ENCODE peak calls at places on chromosomes 6 and 20, in five cellular contexts. H, N, M, E and T are unnamed samples.
A peak's percentile ranks its signal among the peaks of the same experiment; 100 is the strongest.

GRCh38 chr20:2101057-2101934 is at the start of gene STK35:
- DNase-seq in H (peak; percentile 70), N (no peak), M (peak; percentile 13), E (no peak), T (peak; percentile 76)

GRCh38 chr20:38201356-38201755 is 36.3 kb upstream of the TGM2 start:
- DNase-seq in H (no peak), N (no peak), M (no peak), E (no peak), T (no peak)

GRCh38 chr6:167501831-167502385 is 177.0 kb downstream of the TTLL2 start:
- DNase-seq in H (peak; percentile 41), N (peak; percentile 77), M (no peak), E (no peak), T (no peak)

GRCh38 chr20:48012401-48012974 is 227.2 kb upstream of the SULF2 start:
- DNase-seq in H (no peak), N (peak; percentile 49), M (no peak), E (no peak), T (no peak)

GRCh38 chr6:46736913-46737312 is 1.7 kb upstream of the PLA2G7 start:
- DNase-seq in H (no peak), N (no peak), M (no peak), E (no peak), T (no peak)

GRCh38 chr6:35230950-35231349 is 17.2 kb downstream of the SCUBE3 start:
- DNase-seq in H (no peak), N (no peak), M (no peak), E (no peak), T (no peak)

GRCh38 chr20:24756292-24757025 is 192.6 kb upstream of the CST7 start:
- DNase-seq in H (no peak), N (no peak), M (no peak), E (no peak), T (no peak)

GRCh38 chr20:44039741-44040140 is 125.1 kb downstream of the TOX2 start:
- DNase-seq in H (no peak), N (no peak), M (no peak), E (no peak), T (no peak)

GRCh38 chr6:168583821-168584220 is 142.8 kb downstream of the SMOC2 start:
- DNase-seq in H (no peak), N (no peak), M (no peak), E (no peak), T (no peak)

GRCh38 chr6:15758631-15759215 is 95.9 kb upstream of the DTNBP1 start:
- DNase-seq in H (no peak), N (no peak), M (no peak), E (no peak), T (no peak)

GRCh38 chr6:147077251-147077650 is 127.0 kb upstream of the STXBP5 start:
- DNase-seq in H (no peak), N (no peak), M (no peak), E (no peak), T (no peak)
- TF ChIP-seq SUZ12 in H (no peak), N (no peak), M (no peak), E (no peak), T (no peak)

DNA sequence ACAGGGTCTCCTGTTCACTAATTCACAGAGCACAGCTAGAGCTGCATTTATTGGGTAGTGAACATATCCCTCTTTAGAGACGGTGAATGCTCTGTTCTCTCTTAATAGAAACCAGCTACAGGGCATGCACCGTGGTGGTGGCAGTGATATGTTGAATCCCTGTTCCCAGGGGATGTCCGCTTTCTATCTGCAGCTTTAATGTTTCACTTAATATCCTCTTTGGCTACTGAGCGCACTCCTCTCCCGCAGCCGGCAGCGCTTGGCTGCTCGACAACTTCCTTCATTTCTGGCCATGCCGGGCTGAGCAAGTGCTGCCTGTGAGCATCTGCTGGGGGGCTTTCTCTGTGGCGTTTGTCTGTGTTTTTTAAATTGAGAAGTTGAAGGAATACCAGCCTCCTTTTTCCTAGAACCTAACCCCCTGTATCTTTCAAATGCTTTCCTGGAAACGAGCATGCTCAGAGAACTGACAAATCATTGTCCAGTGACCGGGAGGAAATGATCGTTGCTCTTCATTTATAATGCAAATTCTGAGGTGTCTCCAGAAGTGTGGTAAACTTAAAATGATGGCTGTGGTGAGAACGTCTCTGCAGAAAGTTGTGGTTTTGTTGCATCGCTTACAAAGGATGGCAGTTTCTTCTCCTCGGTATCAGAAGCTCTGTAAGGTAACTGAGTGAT is 297.9 kb downstream of the UTRN start:
- DNase-seq in H (peak; percentile 19), N (no peak), M (peak; percentile 83), E (no peak), T (no peak)
- TF ChIP-seq SUZ12 in H (no peak), N (no peak), M (no peak), E (no peak), T (no peak)

DNA sequence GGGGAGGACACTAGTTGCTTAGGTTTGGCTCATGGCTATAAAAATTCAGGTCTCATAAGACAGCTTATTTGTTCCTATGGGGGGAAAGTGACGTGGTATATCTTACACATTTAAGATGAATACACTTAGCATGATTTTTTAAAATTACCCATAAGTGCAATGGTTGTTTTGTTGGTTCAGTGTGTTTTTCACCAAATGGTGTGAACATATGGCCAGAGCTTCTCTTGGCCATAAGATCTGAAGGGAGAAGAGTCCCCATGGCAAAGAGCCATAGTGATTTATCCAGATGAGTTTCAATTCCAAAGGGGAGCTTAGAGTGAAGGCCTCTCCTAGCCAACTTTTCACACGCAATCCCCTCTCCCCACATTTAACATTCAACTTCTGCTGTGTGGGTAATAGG is 107.6 kb downstream of the TMEM242 start:
- DNase-seq in H (no peak), N (no peak), M (no peak), E (no peak), T (no peak)
- TF ChIP-seq SUZ12 in H (no peak), N (no peak), M (no peak), E (no peak), T (no peak)

DNA sequence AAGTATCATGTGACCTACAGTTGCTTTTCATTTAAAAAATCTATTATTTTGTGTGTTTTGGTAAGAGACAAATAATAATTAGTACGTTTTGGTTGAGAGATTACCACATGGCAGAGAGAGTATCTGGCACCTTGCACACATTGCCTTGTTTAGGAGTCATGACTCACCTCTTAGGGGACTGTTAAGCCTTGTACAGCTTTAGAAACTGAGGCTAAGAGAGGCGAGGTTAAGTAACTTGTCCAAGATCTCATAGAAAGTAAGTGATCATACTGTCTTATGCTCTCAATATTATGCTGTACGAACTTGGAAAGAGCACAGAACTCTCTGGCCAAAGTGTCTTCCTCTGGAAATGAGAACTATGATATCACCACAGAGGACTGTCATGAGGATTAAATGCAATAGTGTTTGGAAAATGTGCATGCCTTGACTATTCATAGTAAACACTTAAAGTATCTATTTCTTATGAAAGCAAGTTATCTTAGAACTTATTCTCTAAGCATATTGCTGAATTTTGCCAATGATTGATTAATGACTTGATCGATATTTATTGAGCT is 249.1 kb downstream of the UTRN start:
- DNase-seq in H (no peak), N (no peak), M (no peak), E (no peak), T (no peak)
- TF ChIP-seq SUZ12 in H (no peak), N (no peak), M (no peak), E (no peak), T (no peak)